ENCODE peak calls at places on chromosomes 7 and 10, in five cellular contexts. N is WTC11, Y is NCI-H1417, R is heart right ventricle, H is T-cell. K is an unnamed sample.

GRCh38 chr10:48233643-48234042 is 40.9 kb downstream of the FRMPD2 start:
- DNase-seq in N (no peak), Y (no peak), R (no peak), H (no peak), K (no peak)

GRCh38 chr7:94787285-94787684 is 120.1 kb upstream of the PPP1R9A start:
- DNase-seq in N (no peak), Y (no peak), R (no peak), H (no peak), K (no peak)

GRCh38 chr10:96017227-96017687 is 26.1 kb upstream of the CCNJ start:
- DNase-seq in N (peak), Y (peak), R (no peak), H (no peak), K (peak)

GRCh38 chr10:27197980-27198645 is 42.5 kb downstream of the ACBD5 start:
- DNase-seq in N (no peak), Y (no peak), R (peak), H (no peak), K (no peak)

GRCh38 chr10:130428936-130429335 is 292.7 kb downstream of the GLRX3 start:
- DNase-seq in N (no peak), Y (no peak), R (no peak), H (no peak), K (no peak)

GRCh38 chr7:45035371-45035770 is 35.4 kb downstream of the CCM2 start:
- DNase-seq in N (no peak), Y (no peak), R (no peak), H (no peak), K (no peak)

GRCh38 chr10:119305860-119306513 is 98.6 kb downstream of the GRK5 start:
- DNase-seq in N (no peak), Y (peak), R (no peak), H (peak), K (peak)

GRCh38 chr7:131723926-131724325 is 167.5 kb upstream of the PODXL start:
- DNase-seq in N (no peak), Y (peak), R (no peak), H (no peak), K (no peak)

GRCh38 chr7:83468251-83468739 is 180.6 kb downstream of the SEMA3E start:
- DNase-seq in N (peak), Y (peak), R (peak), H (no peak), K (peak)

GRCh38 chr10:122242266-122242665 is 28.8 kb upstream of the BTBD16 start:
- DNase-seq in N (no peak), Y (no peak), R (no peak), H (no peak), K (no peak)

GRCh38 chr10:112631501-112632410 is 184.7 kb downstream of the VTI1A start:
- DNase-seq in N (no peak), Y (no peak), R (no peak), H (no peak), K (no peak)

GRCh38 chr7:130152270-130153141 is 52.7 kb downstream of the TMEM209 start:
- DNase-seq in N (no peak), Y (no peak), R (no peak), H (no peak), K (no peak)

GRCh38 chr10:119208553-119208940 is 1.2 kb downstream of the GRK5 start:
- DNase-seq in N (no peak), Y (peak), R (no peak), H (no peak), K (peak)

GRCh38 chr10:116891208-116891607 is 41.9 kb downstream of the ENO4 start:
- DNase-seq in N (no peak), Y (peak), R (peak), H (no peak), K (peak)

GRCh38 chr7:126656165-126656564 is 596.6 kb downstream of the GRM8 start:
- DNase-seq in N (peak), Y (no peak), R (no peak), H (no peak), K (no peak)

GRCh38 chr10:102644066-102644645 is at the start of gene TRIM8:
- DNase-seq in N (peak), Y (peak), R (peak), H (peak), K (peak)

GRCh38 chr10:132142396-132143161 is 44.2 kb upstream of the DPYSL4 start:
- DNase-seq in N (peak), Y (peak), R (peak), H (peak), K (peak)

GRCh38 chr10:26391701-26392695 is 46.1 kb upstream of the APBB1IP start:
- DNase-seq in N (peak), Y (no peak), R (no peak), H (no peak), K (no peak)

GRCh38 chr7:47536705-47537611 is 45.0 kb downstream of the TNS3 start:
- DNase-seq in N (peak), Y (no peak), R (peak), H (no peak), K (peak)

GRCh38 chr10:102434251-102434913 is 2.0 kb upstream of the CUEDC2 start:
- DNase-seq in N (no peak), Y (no peak), R (no peak), H (no peak), K (no peak)

GRCh38 chr7:101547916-101548599 is 81.0 kb downstream of the MYL10 start:
- DNase-seq in N (peak), Y (no peak), R (no peak), H (no peak), K (no peak)

GRCh38 chr10:52879651-52880050 is 107.1 kb upstream of the MBL2 start:
- DNase-seq in N (no peak), Y (no peak), R (no peak), H (no peak), K (peak)

GRCh38 chr10:93079663-93080349 is 6.1 kb downstream of the CYP26A1 start:
- DNase-seq in N (no peak), Y (no peak), R (no peak), H (no peak), K (no peak)

GRCh38 chr10:60803433-60803832 is 25.2 kb downstream of the CDK1 start:
- DNase-seq in N (no peak), Y (no peak), R (no peak), H (no peak), K (no peak)

GRCh38 chr7:123681561-123681960 is 25.9 kb downstream of the LMOD2 start:
- DNase-seq in N (no peak), Y (no peak), R (no peak), H (no peak), K (no peak)

GRCh38 chr10:99534939-99535763 is 2.4 kb downstream of the NKX2-3 start:
- DNase-seq in N (peak), Y (peak), R (no peak), H (no peak), K (peak)

GRCh38 chr10:32000937-32001336 is 55.3 kb downstream of the KIF5B start:
- DNase-seq in N (no peak), Y (no peak), R (no peak), H (no peak), K (no peak)

GRCh38 chr7:142338633-142339501 is 81.0 kb upstream of the PRSS58 start:
- DNase-seq in N (peak), Y (peak), R (peak), H (no peak), K (peak)

K was measured in PC-3.